ENCODE peak calls at places on chromosomes 13 and 19, in five cellular contexts. F is trophoblast cell; Y is AG04450; S is mesendoderm; T is CD4-positive, alpha-beta T cell. V is an unnamed sample.
A peak's percentile ranks its signal among the peaks of the same experiment; 100 is the strongest.

GRCh38 chr13:97015661-97016350 is 21.5 kb upstream of the OXGR1 start:
- DNase-seq in F (no peak), S (no peak), Y (no peak), T (no peak), V (no peak)

GRCh38 chr13:106143392-106143791 is 392.1 kb downstream of the EFNB2 start:
- DNase-seq in F (no peak), Y (peak; percentile 61), T (no peak), S (no peak), V (no peak)

GRCh38 chr19:16323532-16323931 is 1.1 kb upstream of the KLF2 start:
- DNase-seq in F (no peak), Y (no peak), S (no peak), T (no peak), V (no peak)

GRCh38 chr13:28568286-28568685 is 73.4 kb upstream of the FLT1 start:
- DNase-seq in F (peak; percentile 58), T (no peak), Y (peak; percentile 23), S (no peak), V (peak; percentile 83)

GRCh38 chr19:33675501-33676124 is 53.9 kb downstream of the CHST8 start:
- DNase-seq in T (no peak), F (no peak), S (no peak), Y (no peak), V (no peak)

GRCh38 chr19:10751109-10751972 is 33.5 kb downstream of the DNM2 start:
- DNase-seq in Y (no peak), F (no peak), T (no peak), S (peak; percentile 61), V (no peak)

GRCh38 chr19:58546131-58546530 is 2.3 kb downstream of the TRIM28 start:
- DNase-seq in F (no peak), T (no peak), Y (no peak), S (no peak), V (no peak)

GRCh38 chr13:109868583-109869311 is 82.4 kb upstream of the IRS2 start:
- DNase-seq in T (no peak), F (no peak), S (no peak), Y (no peak), V (no peak)

GRCh38 chr19:40640744-40641143 is 39.6 kb downstream of the LTBP4 start:
- DNase-seq in T (no peak), F (no peak), S (no peak), Y (no peak), V (no peak)

DNA sequence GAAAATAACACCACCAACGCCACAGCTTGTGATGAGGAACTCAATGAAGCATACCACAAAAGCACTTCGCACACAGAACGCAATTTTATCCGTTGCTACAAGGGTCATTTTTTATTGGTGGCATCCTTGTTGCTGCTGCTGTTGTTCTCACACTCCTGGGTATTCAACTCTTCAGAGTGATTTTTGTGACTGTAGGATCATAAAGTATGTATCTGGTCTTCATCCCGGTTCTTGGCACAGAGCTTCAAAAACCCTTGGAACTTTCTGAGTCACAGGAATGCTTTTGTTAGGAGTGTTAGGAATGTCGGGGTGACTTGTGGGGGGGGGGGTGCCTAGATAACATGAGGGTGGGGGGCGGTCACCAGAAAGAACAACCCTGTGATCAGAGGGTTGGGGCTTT is 108.4 kb downstream of the ZNF557 start:
- DNase-seq in F (no peak), Y (no peak), S (no peak), T (no peak), V (no peak)
- H3K27ac ChIP-seq in F (no peak overlapping the region), Y (no peak overlapping the region), S (no peak overlapping the region), T (no peak overlapping the region), V (no peak overlapping the region)

DNA sequence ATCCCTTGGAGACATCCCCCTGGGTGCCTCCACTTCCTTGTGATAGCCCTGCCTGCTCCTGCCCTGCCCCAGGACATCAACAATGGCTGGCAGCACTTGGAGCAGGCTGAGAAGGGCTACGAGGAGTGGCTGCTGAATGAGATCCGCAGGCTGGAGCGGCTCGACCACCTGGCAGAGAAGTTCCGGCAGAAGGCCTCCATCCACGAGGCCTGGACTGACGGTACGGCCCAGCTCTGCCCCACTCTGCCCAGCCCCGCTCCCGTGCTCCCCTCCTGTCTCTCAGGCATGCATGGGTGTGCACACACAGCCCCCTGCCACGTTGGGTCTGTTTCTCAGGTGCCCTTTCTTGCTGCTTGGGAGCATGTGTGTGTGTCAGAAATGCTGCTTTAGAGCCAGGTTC is 26.4 kb downstream of the CAPN12 start:
- DNase-seq in T (no peak), S (no peak), F (no peak), Y (no peak), V (no peak)
- H3K27ac ChIP-seq in T (no peak overlapping the region), S (no peak overlapping the region), F (peak overlapping the region; percentile 3), Y (no peak overlapping the region), V (no peak overlapping the region)

GRCh38 chr19:45173816-45174215 is 4.2 kb downstream of the TRAPPC6A start:
- DNase-seq in F (no peak), Y (no peak), S (no peak), T (no peak), V (peak; percentile 70)
- H3K27ac ChIP-seq in F (no peak overlapping the region), Y (no peak overlapping the region), S (no peak overlapping the region), T (no peak overlapping the region), V (no peak overlapping the region)

DNA sequence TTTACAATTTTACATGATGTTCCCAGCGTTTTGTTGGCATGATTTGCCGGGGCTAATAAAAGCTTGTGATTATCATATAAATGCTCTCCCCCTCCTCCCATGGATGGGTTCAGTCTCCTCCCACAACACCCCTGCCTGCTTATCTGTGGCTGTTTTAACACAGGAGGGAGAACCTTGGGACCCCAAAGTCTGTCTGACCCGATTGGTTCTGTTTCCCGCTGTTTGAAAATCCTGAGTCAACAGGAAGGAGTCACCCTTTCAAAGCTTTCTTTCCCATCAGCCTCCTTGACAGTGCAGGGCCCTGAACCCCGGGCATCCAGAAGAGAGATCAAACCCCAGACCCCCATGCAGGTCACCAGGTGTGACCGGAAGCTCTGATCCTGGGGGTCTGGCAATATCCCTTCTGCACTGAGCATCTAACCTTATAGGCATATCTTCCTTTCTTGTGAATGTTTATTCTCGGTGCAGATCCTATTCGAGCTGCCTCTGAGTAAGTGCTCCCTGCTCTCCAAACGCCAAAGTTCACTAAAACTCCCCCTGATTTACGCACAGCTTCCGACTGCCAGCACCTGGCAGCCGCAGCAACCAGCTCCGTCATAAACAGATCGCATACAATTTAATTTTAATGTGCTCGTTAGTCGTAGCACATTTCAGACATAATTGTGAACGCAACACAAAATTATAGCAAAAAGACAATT is 74.8 kb downstream of the TSHZ3 start:
- DNase-seq in Y (no peak), S (no peak), F (no peak), T (no peak), V (no peak)
- H3K27ac ChIP-seq in Y (no peak overlapping the region), S (no peak overlapping the region), F (no peak overlapping the region), T (no peak overlapping the region), V (no peak overlapping the region)

DNA sequence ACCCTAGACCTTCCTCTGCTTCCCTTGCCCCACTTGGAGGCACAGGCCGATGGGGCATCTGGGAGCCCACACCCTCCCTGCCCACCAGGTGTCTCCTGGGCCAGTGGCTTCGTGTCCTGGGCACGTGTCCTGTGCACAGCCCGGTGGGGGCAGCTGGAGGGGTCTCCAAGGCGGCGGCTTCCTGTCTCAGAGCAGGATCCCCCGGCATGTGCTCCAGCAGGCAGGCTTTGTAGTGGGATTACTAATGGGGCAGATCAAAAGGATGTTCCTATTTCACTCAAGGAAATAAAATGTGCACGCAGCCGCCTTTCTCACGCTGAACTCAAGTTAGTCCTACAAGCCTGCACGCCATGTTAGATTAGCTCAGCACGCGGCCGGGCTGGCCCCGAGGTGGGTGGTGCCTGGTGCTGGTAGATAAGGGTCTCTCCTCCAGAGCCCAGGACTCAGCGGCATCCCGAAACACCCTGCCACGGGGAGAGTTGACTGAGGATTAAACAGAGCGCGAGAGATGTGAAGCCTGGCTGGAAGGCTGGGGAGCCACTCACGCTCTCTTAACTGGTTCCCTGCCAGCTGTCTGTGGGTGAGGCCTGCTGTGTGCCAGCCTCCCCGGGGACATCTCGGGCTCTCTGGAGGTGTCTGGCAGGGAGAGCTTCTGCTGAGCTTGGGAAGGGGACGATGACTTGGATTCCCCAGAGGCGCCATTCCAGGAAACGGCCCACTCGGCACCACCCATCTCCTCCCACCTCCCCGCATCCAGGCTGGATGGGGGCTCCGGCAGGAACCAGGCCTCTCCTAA is 122.1 kb downstream of the KDM4B start:
- DNase-seq in F (peak; percentile 53), Y (no peak), S (peak; percentile 50), T (no peak), V (peak; percentile 65)
- H3K27ac ChIP-seq in F (no peak overlapping the region), Y (no peak overlapping the region), S (peak overlapping the region; percentile 19), T (no peak overlapping the region), V (peak overlapping the region; percentile 13)

DNA sequence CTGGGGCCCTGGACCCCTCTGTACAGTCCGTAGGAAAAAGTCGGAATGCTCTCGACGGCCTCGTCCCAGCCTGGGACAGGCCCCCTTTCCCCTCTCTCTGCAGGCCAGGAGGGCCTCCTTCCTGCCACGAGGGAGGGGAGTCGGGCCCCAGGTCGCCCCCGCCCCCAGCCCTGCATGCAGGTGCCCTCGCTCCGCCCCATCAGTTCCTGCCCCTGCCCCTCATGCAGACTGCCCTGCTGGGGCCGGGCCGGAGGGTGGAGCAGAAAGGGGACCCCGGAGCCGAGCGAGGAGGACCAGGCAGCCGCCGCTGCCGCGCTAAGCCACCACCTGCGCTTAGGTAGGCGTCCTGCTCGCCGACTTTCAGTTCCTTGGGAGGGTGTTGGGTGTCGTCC is 7.3 kb downstream of the LYL1 start:
- DNase-seq in S (peak; percentile 46), T (no peak), Y (no peak), F (no peak), V (no peak)
- H3K27ac ChIP-seq in S (no peak overlapping the region), T (no peak overlapping the region), Y (no peak overlapping the region), F (no peak overlapping the region), V (no peak overlapping the region)

DNA sequence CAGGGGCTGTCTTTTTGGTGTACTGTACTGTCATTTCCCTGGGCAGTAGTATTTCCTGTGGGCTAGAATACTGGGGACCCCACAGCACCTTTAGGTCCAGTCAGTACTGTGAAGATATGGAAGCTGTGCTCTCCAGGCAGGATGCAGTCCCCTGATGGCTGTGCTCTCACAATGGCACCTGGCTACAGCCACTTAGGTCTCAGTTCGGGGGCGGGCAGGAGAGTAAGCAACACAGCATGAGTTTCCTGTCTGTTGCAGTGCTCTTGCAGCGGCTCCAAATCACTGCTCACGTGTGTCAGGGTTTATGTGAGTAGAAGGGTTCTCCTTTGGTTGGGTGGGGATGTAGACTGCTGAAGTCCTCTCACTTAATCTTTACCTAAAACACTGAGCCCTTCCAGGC is 810.4 kb downstream of the DACH1 start:
- DNase-seq in T (no peak), F (no peak), S (peak; percentile 79), Y (no peak), V (no peak)
- H3K27ac ChIP-seq in T (no peak overlapping the region), F (no peak overlapping the region), S (no peak overlapping the region), Y (no peak overlapping the region), V (no peak overlapping the region)

DNA sequence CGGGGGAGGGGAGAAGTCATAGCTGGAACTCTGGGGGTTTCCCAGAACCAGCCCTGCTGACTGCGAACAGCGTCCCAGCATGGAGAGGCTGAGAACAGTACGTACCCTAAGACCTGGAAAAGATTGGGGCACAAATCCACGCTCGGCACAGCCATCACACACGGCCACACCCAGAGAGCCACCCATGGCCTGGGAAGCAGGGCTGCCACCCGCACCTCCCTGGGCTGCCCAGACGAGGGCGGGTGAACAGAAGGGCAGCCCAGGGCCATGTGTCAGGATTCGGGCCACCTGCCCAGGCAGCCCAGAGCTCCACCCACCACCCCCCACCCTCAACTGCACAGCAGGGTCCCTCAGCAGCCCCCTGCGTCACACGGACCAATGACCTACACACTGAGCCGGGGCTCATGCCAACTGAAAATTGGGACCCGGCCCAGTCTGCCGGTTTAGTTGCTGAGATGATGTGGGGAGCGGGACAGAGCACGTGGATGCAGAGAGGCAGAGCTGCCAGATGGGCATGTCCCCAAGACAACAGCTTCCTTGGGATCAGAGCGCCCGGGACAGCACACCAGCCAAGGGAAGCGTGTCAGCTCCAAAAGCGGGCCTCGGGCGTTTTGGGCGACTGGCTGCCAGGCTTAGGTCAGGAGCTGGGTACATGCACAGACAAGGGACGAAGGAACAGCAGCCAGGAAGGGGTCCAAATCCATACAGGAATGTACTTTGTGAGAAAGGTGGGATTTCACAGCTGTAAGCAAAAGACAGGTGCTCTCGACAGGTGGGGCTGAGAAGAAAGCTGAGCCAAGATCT is 8.4 kb downstream of the UBXN6 start:
- DNase-seq in T (no peak), Y (no peak), F (no peak), S (no peak), V (no peak)
- H3K27ac ChIP-seq in T (no peak overlapping the region), Y (no peak overlapping the region), F (no peak overlapping the region), S (no peak overlapping the region), V (no peak overlapping the region)